ENCODE peak calls at places on chromosomes 2 and 18, in six cellular contexts. H is NB4, O is ascending aorta, L is heart left ventricle, K is endothelial cell, F is AG09319. M is an unnamed sample.

GRCh38 chr18:10010611-10011015 is 96.8 kb downstream of the VAPA start:
- DNase-seq in O (peak), H (no peak), F (peak), L (peak), K (no peak), M (no peak)

GRCh38 chr2:12119841-12120240 is 373.4 kb downstream of the LPIN1 start:
- DNase-seq in H (no peak), K (no peak), L (no peak), O (no peak), F (no peak), M (no peak)

GRCh38 chr18:48627216-48627615 is 88.4 kb downstream of the CTIF start:
- DNase-seq in K (no peak), L (no peak), F (no peak), H (no peak), O (no peak), M (no peak)

GRCh38 chr2:226607379-226607778 is 192.2 kb downstream of the IRS1 start:
- DNase-seq in F (no peak), K (no peak), O (no peak), H (no peak), L (no peak), M (no peak)

GRCh38 chr2:231512222-231512621 is 18.0 kb downstream of the NMUR1 start:
- DNase-seq in H (no peak), K (no peak), F (no peak), L (no peak), O (no peak), M (no peak)

GRCh38 chr2:41763091-41763490 is 284.7 kb upstream of the PKDCC start:
- DNase-seq in L (no peak), O (no peak), F (no peak), H (no peak), K (no peak), M (no peak)

GRCh38 chr2:240588006-240588655 is 1.6 kb downstream of the CAPN10 start:
- DNase-seq in K (no peak), O (no peak), L (no peak), H (no peak), F (no peak), M (no peak)

GRCh38 chr2:183963609-183964008 is 634.7 kb upstream of the ZNF804A start:
- DNase-seq in F (no peak), H (no peak), L (no peak), O (no peak), K (no peak), M (no peak)

GRCh38 chr2:201152517-201152916 is 30.4 kb upstream of the CASP10 start:
- DNase-seq in H (no peak), K (no peak), O (no peak), F (no peak), L (no peak), M (no peak)

GRCh38 chr2:21014364-21015280 is 29.3 kb downstream of the APOB start:
- DNase-seq in H (no peak), O (no peak), F (no peak), K (no peak), L (no peak), M (no peak)

GRCh38 chr2:39416172-39416571 is 20.9 kb downstream of the MAP4K3 start:
- DNase-seq in K (no peak), F (peak), H (no peak), O (no peak), L (no peak), M (no peak)

GRCh38 chr2:100928235-100928634 is 73.9 kb upstream of the RPL31 start:
- DNase-seq in F (no peak), K (no peak), L (no peak), H (no peak), O (no peak), M (no peak)

GRCh38 chr2:62450716-62451191 is 55.2 kb downstream of the TMEM17 start:
- DNase-seq in K (no peak), O (no peak), L (no peak), F (no peak), H (no peak), M (no peak)

GRCh38 chr2:164868563-164869419 is 27.2 kb upstream of the COBLL1 start:
- DNase-seq in F (no peak), H (no peak), K (no peak), O (no peak), L (no peak), M (no peak)

GRCh38 chr2:11006191-11006590 is 94.5 kb downstream of the KCNF1 start:
- DNase-seq in H (no peak), K (no peak), O (no peak), F (no peak), L (no peak), M (no peak)

GRCh38 chr2:199410130-199410529 is 47.6 kb downstream of the SATB2 start:
- DNase-seq in L (no peak), H (peak), O (no peak), K (no peak), F (no peak), M (no peak)

DNA sequence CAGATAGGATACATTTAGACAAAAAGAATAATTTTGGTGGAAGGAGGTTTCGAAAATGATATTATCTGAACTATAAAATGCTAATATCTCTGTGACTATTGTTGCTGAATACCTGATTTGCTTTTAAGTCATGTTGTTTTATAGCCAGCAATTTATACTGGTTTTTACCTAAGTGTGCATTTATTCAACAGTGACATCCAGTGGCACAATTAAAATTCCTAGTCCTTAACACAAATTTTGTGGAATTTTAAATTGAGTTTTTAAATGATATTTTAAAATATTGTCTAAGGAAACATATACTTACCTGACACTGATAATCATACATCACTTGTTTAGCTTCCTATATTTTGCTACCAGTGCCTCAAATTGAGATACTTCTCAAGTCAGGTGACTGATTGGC is 144.8 kb downstream of the ARHGAP28 start:
- DNase-seq in O (no peak), F (no peak), L (no peak), H (no peak), K (no peak), M (no peak)
- TF ChIP-seq CTCF in O (no peak), F (no peak), L (peak), H (no peak), K (no peak), M (no peak)

GRCh38 chr2:238157506-238158017 is 1.2 kb upstream of the ERFE start:
- DNase-seq in O (no peak), F (no peak), L (no peak), K (no peak), H (no peak), M (no peak)

GRCh38 chr2:238158018-238158806 is 558 bp upstream of the ERFE start:
- DNase-seq in K (no peak), F (no peak), O (no peak), H (no peak), L (no peak), M (no peak)

GRCh38 chr2:238159676-238160205 is 971 bp downstream of the ERFE start:
- DNase-seq in F (no peak), H (no peak), K (no peak), L (no peak), O (no peak), M (no peak)

GRCh38 chr2:238160206-238161129 is 1.7 kb downstream of the ERFE start:
- DNase-seq in O (no peak), L (no peak), F (no peak), K (no peak), H (peak), M (no peak)

DNA sequence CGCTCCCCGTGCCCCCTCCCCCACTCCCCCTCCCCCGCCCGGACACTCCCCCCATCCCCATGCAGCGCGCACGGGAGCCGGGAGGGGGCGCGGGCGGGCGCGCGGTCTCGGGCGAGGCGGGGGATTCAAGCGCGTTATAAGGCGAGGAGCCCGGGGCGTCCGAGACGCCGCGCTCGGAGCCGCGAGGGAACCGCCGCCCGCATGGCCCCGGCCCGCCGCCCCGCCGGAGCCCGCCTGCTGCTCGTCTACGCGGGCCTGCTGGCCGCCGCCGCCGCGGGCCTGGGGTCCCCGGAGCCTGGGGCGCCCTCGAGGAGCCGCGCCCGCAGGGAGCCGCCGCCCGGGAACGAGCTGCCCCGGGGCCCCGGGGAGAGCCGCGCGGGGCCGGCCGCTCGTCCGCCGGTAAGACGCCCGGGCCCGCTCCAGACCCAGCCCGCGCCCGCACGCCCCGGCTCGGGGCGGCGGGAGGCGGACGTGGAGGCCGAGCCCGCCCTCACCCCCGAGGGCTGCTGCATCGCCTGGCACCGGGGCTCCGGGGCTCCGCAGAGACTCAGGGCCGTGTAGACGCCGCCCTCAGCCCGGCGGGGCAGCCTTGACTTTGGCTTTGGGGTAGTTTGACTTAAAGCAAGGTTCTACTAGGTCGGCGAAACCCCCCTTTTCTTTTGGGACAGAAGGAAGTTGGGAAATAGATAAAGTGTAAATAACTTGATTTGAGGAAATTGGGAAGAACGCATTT is at the start of gene ERFE:
- DNase-seq in O (no peak), F (no peak), K (peak), L (no peak), H (peak), M (no peak)
- TF ChIP-seq CTCF in O (peak), F (peak), K (peak), L (peak), H (peak), M (peak)

GRCh38 chr2:239002960-239003932 is 155.4 kb downstream of the TWIST2 start:
- DNase-seq in K (no peak), F (peak), O (no peak), H (no peak), L (no peak), M (no peak)
- TF ChIP-seq CTCF in K (no peak), F (peak), O (no peak), H (no peak), L (no peak), M (no peak)

GRCh38 chr2:44245068-44245861 is 30.0 kb upstream of the SLC3A1 start:
- DNase-seq in O (no peak), H (no peak), L (no peak), K (no peak), F (no peak), M (no peak)
- TF ChIP-seq CTCF in O (no peak), H (no peak), L (no peak), K (no peak), F (no peak), M (no peak)

GRCh38 chr2:181178823-181179412 is 198.5 kb downstream of the UBE2E3 start:
- DNase-seq in K (peak), H (peak), F (no peak), O (no peak), L (no peak), M (no peak)
- TF ChIP-seq CTCF in K (peak), H (peak), F (peak), O (no peak), L (peak), M (peak)